ENCODE peak calls at places on chromosomes 1 and 21, in seven cellular contexts. One of them, this sample, is unnamed.

GRCh38 chr1:97820470-97821188 is 100.2 kb downstream of the DPYD start:
- DNase-seq in fibroblast of lung: peak; percentile 63
- DNase-seq in natural killer cell: no peak
- DNase-seq in adrenal gland: no peak
- DNase-seq in AG09319: no peak
- DNase-seq in OCI-LY7: peak; percentile 37
- DNase-seq in CD4-positive, alpha-beta T cell: no peak
- DNase-seq in this sample: no peak

GRCh38 chr1:151346082-151346768 is 827 bp downstream of the RFX5 start:
- DNase-seq in fibroblast of lung: no peak
- DNase-seq in natural killer cell: no peak
- DNase-seq in adrenal gland: no peak
- DNase-seq in AG09319: no peak
- DNase-seq in OCI-LY7: peak; percentile 26
- DNase-seq in CD4-positive, alpha-beta T cell: no peak
- DNase-seq in this sample: no peak

GRCh38 chr1:108049083-108049819 is 84.3 kb upstream of the VAV3 start:
- DNase-seq in fibroblast of lung: no peak
- DNase-seq in natural killer cell: no peak
- DNase-seq in adrenal gland: no peak
- DNase-seq in AG09319: no peak
- DNase-seq in OCI-LY7: peak; percentile 36
- DNase-seq in CD4-positive, alpha-beta T cell: no peak
- DNase-seq in this sample: peak; percentile 54

GRCh38 chr1:221187174-221187573 is 307.9 kb downstream of the HLX start:
- DNase-seq in fibroblast of lung: no peak
- DNase-seq in natural killer cell: no peak
- DNase-seq in adrenal gland: no peak
- DNase-seq in AG09319: no peak
- DNase-seq in OCI-LY7: no peak
- DNase-seq in CD4-positive, alpha-beta T cell: no peak
- DNase-seq in this sample: no peak

GRCh38 chr1:201708085-201708512 is 120.9 kb upstream of the IPO9 start:
- DNase-seq in fibroblast of lung: peak; percentile 86
- DNase-seq in natural killer cell: no peak
- DNase-seq in adrenal gland: no peak
- DNase-seq in AG09319: peak; percentile 65
- DNase-seq in OCI-LY7: no peak
- DNase-seq in CD4-positive, alpha-beta T cell: no peak
- DNase-seq in this sample: no peak

GRCh38 chr1:229129306-229130027 is 141.4 kb upstream of the RAB4A start:
- DNase-seq in fibroblast of lung: no peak
- DNase-seq in natural killer cell: peak; percentile 39
- DNase-seq in adrenal gland: no peak
- DNase-seq in AG09319: no peak
- DNase-seq in OCI-LY7: peak; percentile 43
- DNase-seq in CD4-positive, alpha-beta T cell: no peak
- DNase-seq in this sample: no peak

GRCh38 chr1:75632350-75632949 is 21.5 kb upstream of the SLC44A5 start:
- DNase-seq in fibroblast of lung: peak; percentile 37
- DNase-seq in natural killer cell: no peak
- DNase-seq in adrenal gland: no peak
- DNase-seq in AG09319: peak; percentile 15
- DNase-seq in OCI-LY7: peak; percentile 14
- DNase-seq in CD4-positive, alpha-beta T cell: no peak
- DNase-seq in this sample: no peak

GRCh38 chr1:1815606-1816281 is 37.5 kb upstream of the NADK start:
- DNase-seq in fibroblast of lung: no peak
- DNase-seq in natural killer cell: no peak
- DNase-seq in adrenal gland: no peak
- DNase-seq in AG09319: no peak
- DNase-seq in OCI-LY7: no peak
- DNase-seq in CD4-positive, alpha-beta T cell: no peak
- DNase-seq in this sample: no peak

GRCh38 chr21:29343517-29343916 is 44.8 kb downstream of the BACH1 start:
- DNase-seq in fibroblast of lung: peak; percentile 71
- DNase-seq in natural killer cell: no peak
- DNase-seq in adrenal gland: no peak
- DNase-seq in AG09319: peak; percentile 23
- DNase-seq in OCI-LY7: no peak
- DNase-seq in CD4-positive, alpha-beta T cell: no peak
- DNase-seq in this sample: no peak

GRCh38 chr1:240093120-240093961 is 1.7 kb downstream of the FMN2 start:
- DNase-seq in fibroblast of lung: no peak
- DNase-seq in natural killer cell: no peak
- DNase-seq in adrenal gland: peak; percentile 15
- DNase-seq in AG09319: no peak
- DNase-seq in OCI-LY7: no peak
- DNase-seq in CD4-positive, alpha-beta T cell: no peak
- DNase-seq in this sample: no peak

GRCh38 chr21:43697758-43698643 is 20.9 kb upstream of the PDXK start:
- DNase-seq in fibroblast of lung: peak; percentile 27
- DNase-seq in natural killer cell: no peak
- DNase-seq in adrenal gland: no peak
- DNase-seq in AG09319: no peak
- DNase-seq in OCI-LY7: no peak
- DNase-seq in CD4-positive, alpha-beta T cell: no peak
- DNase-seq in this sample: no peak

GRCh38 chr1:213686983-213687382 is 300.8 kb upstream of the PROX1 start:
- DNase-seq in fibroblast of lung: no peak
- DNase-seq in natural killer cell: no peak
- DNase-seq in adrenal gland: no peak
- DNase-seq in AG09319: no peak
- DNase-seq in OCI-LY7: no peak
- DNase-seq in CD4-positive, alpha-beta T cell: no peak
- DNase-seq in this sample: no peak

GRCh38 chr1:111748618-111749337 is 6.9 kb upstream of the DDX20 start:
- DNase-seq in fibroblast of lung: no peak
- DNase-seq in natural killer cell: no peak
- DNase-seq in adrenal gland: no peak
- DNase-seq in AG09319: no peak
- DNase-seq in OCI-LY7: no peak
- DNase-seq in CD4-positive, alpha-beta T cell: no peak
- DNase-seq in this sample: no peak

GRCh38 chr1:89808429-89809117 is 12.3 kb upstream of the LRRC8D start:
- DNase-seq in fibroblast of lung: peak; percentile 21
- DNase-seq in natural killer cell: no peak
- DNase-seq in adrenal gland: no peak
- DNase-seq in AG09319: no peak
- DNase-seq in OCI-LY7: no peak
- DNase-seq in CD4-positive, alpha-beta T cell: no peak
- DNase-seq in this sample: no peak

GRCh38 chr1:3067671-3068399 is 1.2 kb upstream of the PRDM16 start:
- DNase-seq in fibroblast of lung: no peak
- DNase-seq in natural killer cell: no peak
- DNase-seq in adrenal gland: no peak
- DNase-seq in AG09319: no peak
- DNase-seq in OCI-LY7: no peak
- DNase-seq in CD4-positive, alpha-beta T cell: no peak
- DNase-seq in this sample: peak; percentile 41

GRCh38 chr1:3070654-3071506 is 1.9 kb downstream of the PRDM16 start:
- DNase-seq in fibroblast of lung: no peak
- DNase-seq in natural killer cell: no peak
- DNase-seq in adrenal gland: no peak
- DNase-seq in AG09319: no peak
- DNase-seq in OCI-LY7: no peak
- DNase-seq in CD4-positive, alpha-beta T cell: no peak
- DNase-seq in this sample: no peak

GRCh38 chr1:3070304-3070653 is 1.3 kb downstream of the PRDM16 start:
- DNase-seq in fibroblast of lung: no peak
- DNase-seq in natural killer cell: no peak
- DNase-seq in adrenal gland: no peak
- DNase-seq in AG09319: no peak
- DNase-seq in OCI-LY7: no peak
- DNase-seq in CD4-positive, alpha-beta T cell: no peak
- DNase-seq in this sample: peak; percentile 1

GRCh38 chr1:3068400-3069361 is at the start of gene PRDM16:
- DNase-seq in fibroblast of lung: peak; percentile 41
- DNase-seq in natural killer cell: no peak
- DNase-seq in adrenal gland: no peak
- DNase-seq in AG09319: peak; percentile 4
- DNase-seq in OCI-LY7: no peak
- DNase-seq in CD4-positive, alpha-beta T cell: no peak
- DNase-seq in this sample: peak; percentile 22

DNA sequence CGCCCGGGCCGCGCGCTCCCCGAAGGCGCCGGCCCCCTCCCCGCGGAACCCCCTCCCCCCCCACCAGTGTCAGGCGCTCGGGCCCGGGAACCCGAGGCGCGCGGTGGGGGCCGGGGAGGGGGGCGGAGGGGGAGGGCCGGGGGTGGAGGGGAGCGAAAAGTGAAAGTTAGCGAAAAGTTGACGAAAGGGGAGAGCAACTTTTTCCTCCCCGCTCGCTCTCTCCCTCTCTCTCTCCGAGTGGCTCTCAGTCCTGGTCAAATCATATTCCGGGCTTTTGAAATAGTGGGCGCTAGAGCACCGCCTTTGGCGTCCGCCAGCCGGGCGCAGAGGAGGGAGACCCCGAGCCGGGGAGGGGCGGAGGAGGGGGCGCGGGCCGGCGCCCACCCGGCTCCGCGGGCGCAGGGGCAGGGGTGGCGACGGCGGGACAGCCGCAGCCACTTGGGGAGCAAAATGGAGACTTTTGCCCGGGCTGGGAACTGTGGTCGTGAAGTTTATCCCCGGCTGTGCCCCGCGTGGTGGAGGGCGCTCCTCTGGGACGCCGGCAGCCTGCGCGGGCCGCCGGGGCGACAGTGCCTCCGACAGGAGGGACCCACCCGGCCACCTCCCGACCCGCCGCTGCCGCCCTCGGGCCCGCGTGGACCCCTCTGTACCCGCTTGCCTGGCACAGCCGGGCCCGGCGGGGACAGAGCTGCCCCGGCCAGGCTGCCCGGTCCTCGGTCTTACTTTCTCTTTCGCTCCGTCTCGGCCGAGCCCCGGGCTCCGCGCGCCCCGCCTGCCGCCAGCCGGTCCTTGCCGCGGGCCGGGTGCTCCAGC is 694 bp downstream of the PRDM16 start:
- DNase-seq in fibroblast of lung: peak; percentile 75
- DNase-seq in natural killer cell: no peak
- DNase-seq in adrenal gland: peak; percentile 42
- DNase-seq in AG09319: peak; percentile 27
- DNase-seq in OCI-LY7: no peak
- DNase-seq in CD4-positive, alpha-beta T cell: no peak
- DNase-seq in this sample: peak; percentile 40
- TF ChIP-seq CTCF in fibroblast of lung: peak; percentile 24
- TF ChIP-seq CTCF in natural killer cell: no peak
- TF ChIP-seq CTCF in adrenal gland: peak; percentile 6
- TF ChIP-seq CTCF in AG09319: peak; percentile 49
- TF ChIP-seq CTCF in OCI-LY7: no peak
- TF ChIP-seq CTCF in CD4-positive, alpha-beta T cell: no peak
- TF ChIP-seq CTCF in this sample: no peak

DNA sequence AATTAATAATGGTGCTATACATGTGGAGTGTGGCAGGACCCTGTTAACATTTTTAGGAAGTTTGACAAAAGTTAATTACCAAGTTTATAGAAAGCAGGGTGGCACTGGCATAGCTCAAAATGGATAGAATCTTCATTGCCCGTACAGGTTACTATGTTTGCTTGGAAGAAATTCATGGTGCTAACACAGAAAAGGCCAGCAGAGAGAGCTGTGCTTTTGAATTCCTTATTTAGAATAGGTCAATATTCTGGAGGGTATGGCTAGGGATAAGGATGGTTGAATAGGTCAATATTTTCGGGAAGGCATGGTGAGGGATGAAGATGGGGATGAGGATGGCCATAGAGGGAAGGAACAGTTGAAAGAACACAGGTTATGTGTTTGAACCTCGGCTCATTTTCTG is 345.1 kb downstream of the LMO4 start:
- DNase-seq in fibroblast of lung: peak; percentile 11
- DNase-seq in natural killer cell: no peak
- DNase-seq in adrenal gland: no peak
- DNase-seq in AG09319: no peak
- DNase-seq in OCI-LY7: no peak
- DNase-seq in CD4-positive, alpha-beta T cell: no peak
- DNase-seq in this sample: no peak
- TF ChIP-seq CTCF in fibroblast of lung: no peak
- TF ChIP-seq CTCF in natural killer cell: no peak
- TF ChIP-seq CTCF in adrenal gland: no peak
- TF ChIP-seq CTCF in AG09319: peak; percentile 12
- TF ChIP-seq CTCF in OCI-LY7: no peak
- TF ChIP-seq CTCF in CD4-positive, alpha-beta T cell: no peak
- TF ChIP-seq CTCF in this sample: no peak

GRCh38 chr1:154845174-154845573 is 24.9 kb downstream of the KCNN3 start:
- DNase-seq in fibroblast of lung: no peak
- DNase-seq in natural killer cell: no peak
- DNase-seq in adrenal gland: no peak
- DNase-seq in AG09319: no peak
- DNase-seq in OCI-LY7: no peak
- DNase-seq in CD4-positive, alpha-beta T cell: no peak
- DNase-seq in this sample: no peak
- TF ChIP-seq CTCF in fibroblast of lung: no peak
- TF ChIP-seq CTCF in natural killer cell: no peak
- TF ChIP-seq CTCF in adrenal gland: no peak
- TF ChIP-seq CTCF in AG09319: no peak
- TF ChIP-seq CTCF in OCI-LY7: no peak
- TF ChIP-seq CTCF in CD4-positive, alpha-beta T cell: no peak
- TF ChIP-seq CTCF in this sample: no peak

GRCh38 chr1:113874017-113874879 is 2.7 kb upstream of the PTPN22 start:
- DNase-seq in fibroblast of lung: no peak
- DNase-seq in natural killer cell: no peak
- DNase-seq in adrenal gland: no peak
- DNase-seq in AG09319: no peak
- DNase-seq in OCI-LY7: peak; percentile 68
- DNase-seq in CD4-positive, alpha-beta T cell: no peak
- DNase-seq in this sample: no peak
- TF ChIP-seq CTCF in fibroblast of lung: no peak
- TF ChIP-seq CTCF in natural killer cell: no peak
- TF ChIP-seq CTCF in adrenal gland: no peak
- TF ChIP-seq CTCF in AG09319: peak; percentile 4
- TF ChIP-seq CTCF in OCI-LY7: peak; percentile 85
- TF ChIP-seq CTCF in CD4-positive, alpha-beta T cell: no peak
- TF ChIP-seq CTCF in this sample: no peak

GRCh38 chr1:98884864-98885263 is 119.8 kb downstream of the PLPPR5 start:
- DNase-seq in fibroblast of lung: no peak
- DNase-seq in natural killer cell: no peak
- DNase-seq in adrenal gland: no peak
- DNase-seq in AG09319: no peak
- DNase-seq in OCI-LY7: no peak
- DNase-seq in CD4-positive, alpha-beta T cell: no peak
- DNase-seq in this sample: no peak
- TF ChIP-seq CTCF in fibroblast of lung: no peak
- TF ChIP-seq CTCF in natural killer cell: no peak
- TF ChIP-seq CTCF in adrenal gland: no peak
- TF ChIP-seq CTCF in AG09319: no peak
- TF ChIP-seq CTCF in OCI-LY7: no peak
- TF ChIP-seq CTCF in CD4-positive, alpha-beta T cell: no peak
- TF ChIP-seq CTCF in this sample: no peak

This sample was measured in CD14-positive monocyte.